ENCODE peak calls at places on chromosomes 6 and 20, in seven cellular contexts. J is T follicular helper cell; C is BJ; N is EL; Q is A549; I is activated CD4-positive, alpha-beta memory T cell treated with anti-CD3 and anti-CD28 coated beads, Interleukin-2, amount 10 ng/mL, durations not matched to agents 7 days and 5 days; P is heart left ventricle. S is an unnamed sample.

GRCh38 chr20:20214757-20215275 is 153.1 kb upstream of the INSM1 start:
- DNase-seq in J (no peak), C (no peak), N (no peak), Q (no peak), I (no peak), P (no peak), S (no peak)

GRCh38 chr6:50543666-50544065 is 169.7 kb upstream of the TFAP2D start:
- DNase-seq in J (no peak), C (no peak), N (no peak), Q (no peak), I (no peak), P (no peak), S (no peak)

GRCh38 chr6:130697661-130698535 is 129.3 kb upstream of the SMLR1 start:
- DNase-seq in J (peak; percentile 17), C (no peak), N (peak; percentile 72), Q (peak; percentile 29), I (peak; percentile 79), P (peak; percentile 19), S (peak; percentile 58)

GRCh38 chr20:36663026-36663425 is 17.0 kb upstream of the SLA2 start:
- DNase-seq in J (no peak), C (no peak), N (no peak), Q (no peak), I (no peak), P (no peak), S (no peak)

GRCh38 chr6:153170511-153170910 is 39.4 kb upstream of the RGS17 start:
- DNase-seq in J (no peak), C (no peak), N (peak; percentile 69), Q (peak; percentile 21), I (no peak), P (no peak), S (peak; percentile 24)

GRCh38 chr6:123518441-123519190 is 118.1 kb downstream of the TRDN start:
- DNase-seq in J (no peak), C (no peak), N (no peak), Q (no peak), I (no peak), P (no peak), S (no peak)

GRCh38 chr6:28898710-28898965 is 25.1 kb downstream of the TRIM27 start:
- DNase-seq in J (no peak), C (no peak), N (no peak), Q (no peak), I (no peak), P (no peak), S (no peak)

GRCh38 chr6:113644861-113645575 is 212.1 kb upstream of the MARCKS start:
- DNase-seq in J (no peak), C (peak; percentile 100), N (peak; percentile 96), Q (no peak), I (no peak), P (no peak), S (no peak)

GRCh38 chr20:8255945-8256632 is 124.0 kb downstream of the PLCB1 start:
- DNase-seq in J (no peak), C (no peak), N (no peak), Q (no peak), I (no peak), P (no peak), S (no peak)

GRCh38 chr6:157263881-157264397 is 59.4 kb downstream of the TMEM242 start:
- DNase-seq in J (no peak), C (no peak), N (no peak), Q (no peak), I (no peak), P (no peak), S (no peak)

GRCh38 chr6:135936606-135937005 is 85.1 kb downstream of the PDE7B start:
- DNase-seq in J (no peak), C (peak; percentile 65), N (peak; percentile 98), Q (peak; percentile 51), I (no peak), P (no peak), S (no peak)

GRCh38 chr6:45949256-45949655 is 66.4 kb downstream of the CLIC5 start:
- DNase-seq in J (no peak), C (no peak), N (no peak), Q (no peak), I (no peak), P (no peak), S (no peak)

GRCh38 chr20:34907616-34908469 is 31.4 kb downstream of the ACSS2 start:
- DNase-seq in J (no peak), C (peak; percentile 75), N (peak; percentile 98), Q (peak; percentile 63), I (no peak), P (peak; percentile 57), S (peak; percentile 70)

GRCh38 chr6:161359617-161359945 is 85.7 kb upstream of the AGPAT4 start:
- DNase-seq in J (no peak), C (no peak), N (no peak), Q (no peak), I (no peak), P (no peak), S (no peak)

GRCh38 chr6:33840064-33840926 is 36.5 kb upstream of the MLN start:
- DNase-seq in J (no peak), C (peak; percentile 92), N (peak; percentile 100), Q (peak; percentile 88), I (peak; percentile 68), P (no peak), S (peak; percentile 52)

GRCh38 chr6:137744877-137745276 is 122.2 kb upstream of the TNFAIP3 start:
- DNase-seq in J (no peak), C (no peak), N (no peak), Q (no peak), I (no peak), P (no peak), S (no peak)

GRCh38 chr6:31713991-31714684 is 1.0 kb upstream of the LY6G6D start:
- DNase-seq in J (no peak), C (no peak), N (no peak), Q (no peak), I (no peak), P (no peak), S (no peak)

GRCh38 chr6:124879992-124880355 is 82.3 kb upstream of the RNF217 start:
- DNase-seq in J (no peak), C (no peak), N (no peak), Q (no peak), I (no peak), P (no peak), S (no peak)

GRCh38 chr6:39274903-39275302 is 39.3 kb downstream of the KCNK17 start:
- DNase-seq in J (no peak), C (no peak), N (no peak), Q (no peak), I (no peak), P (no peak), S (no peak)